ENCODE peak calls at places on chromosomes 3 and 15, in ten cellular contexts. W, K, G, A, C, P, U, F, X and R are unnamed samples.

GRCh38 chr3:107524214-107525100 is 1.7 kb downstream of the BBX start:
- DNase-seq in X (peak; percentile 48), W (peak; percentile 46), G (peak; percentile 49), C (no peak), K (peak; percentile 66), U (peak; percentile 61), P (peak; percentile 6), A (peak; percentile 69), F (no peak), R (peak; percentile 70)

GRCh38 chr3:33278106-33278672 is 947 bp downstream of the FBXL2 start:
- DNase-seq in U (peak; percentile 58), F (no peak), G (no peak), C (no peak), X (peak; percentile 1), K (no peak), P (no peak), W (no peak), A (no peak), R (no peak)

GRCh38 chr15:64681424-64682024 is 93.9 kb downstream of the RBPMS2 start:
- DNase-seq in X (peak; percentile 57), U (peak; percentile 85), W (no peak), K (peak; percentile 71), G (peak; percentile 87), F (no peak), C (no peak), P (peak; percentile 34), A (no peak), R (no peak)

GRCh38 chr3:34783881-34784280 is 855.4 kb upstream of the ARPP21 start:
- DNase-seq in G (no peak), U (no peak), X (peak; percentile 24), W (no peak), P (no peak), A (no peak), C (no peak), K (no peak), F (no peak), R (no peak)

GRCh38 chr15:69996842-69997478 is 100.8 kb downstream of the TLE3 start:
- DNase-seq in P (no peak), A (no peak), W (no peak), C (no peak), F (no peak), X (no peak), U (peak; percentile 40), G (no peak), K (peak; percentile 52), R (no peak)

GRCh38 chr15:99735868-99736267 is 2.6 kb upstream of the LYSMD4 start:
- DNase-seq in X (no peak), K (no peak), C (no peak), U (no peak), P (no peak), G (no peak), F (no peak), A (no peak), W (no peak), R (no peak)

GRCh38 chr3:159824341-159824740 is 164.3 kb upstream of the IL12A start:
- DNase-seq in F (no peak), U (no peak), A (no peak), P (no peak), X (peak; percentile 90), G (peak; percentile 24), K (peak; percentile 70), C (no peak), W (no peak), R (no peak)

GRCh38 chr3:169864270-169864669 is 5.5 kb downstream of the LRRC31 start:
- DNase-seq in K (no peak), C (no peak), A (no peak), W (no peak), F (no peak), P (no peak), G (no peak), X (no peak), U (no peak), R (no peak)

GRCh38 chr3:8842293-8842692 is 72.9 kb upstream of the OXTR start:
- DNase-seq in U (no peak), X (no peak), W (no peak), P (no peak), C (no peak), K (no peak), F (no peak), A (no peak), G (no peak), R (no peak)

GRCh38 chr15:48891229-48891765 is 13.4 kb downstream of the EID1 start:
- DNase-seq in G (no peak), C (no peak), X (no peak), P (no peak), W (no peak), U (no peak), A (no peak), K (no peak), F (no peak), R (no peak)

GRCh38 chr3:45164056-45164455 is 17.9 kb upstream of the CDCP1 start:
- DNase-seq in C (no peak), G (no peak), X (no peak), F (no peak), U (no peak), W (no peak), A (no peak), P (no peak), K (no peak), R (no peak)

GRCh38 chr3:37962906-37963486 is 27.6 kb upstream of the VILL start:
- DNase-seq in A (no peak), W (no peak), C (no peak), X (no peak), P (no peak), U (no peak), F (no peak), G (no peak), K (no peak), R (no peak)

GRCh38 chr3:43894176-43895049 is 203.7 kb downstream of the ABHD5 start:
- DNase-seq in U (no peak), G (peak; percentile 88), P (no peak), K (peak; percentile 64), A (peak; percentile 81), F (peak; percentile 75), W (no peak), X (peak; percentile 41), C (peak; percentile 21), R (no peak)

GRCh38 chr15:99143655-99144610 is 39.1 kb downstream of the SYNM start:
- DNase-seq in G (no peak), K (no peak), C (no peak), P (no peak), U (no peak), A (no peak), W (no peak), X (no peak), F (no peak), R (no peak)

GRCh38 chr3:146646251-146646650 is 41.1 kb upstream of the PLSCR5 start:
- DNase-seq in F (no peak), P (no peak), A (no peak), X (no peak), W (no peak), C (no peak), K (no peak), G (no peak), U (peak; percentile 57), R (no peak)

GRCh38 chr3:126746395-126747177 is 42.5 kb downstream of the CHCHD6 start:
- DNase-seq in P (no peak), A (no peak), G (no peak), F (no peak), U (no peak), W (no peak), K (peak; percentile 70), C (no peak), X (peak; percentile 83), R (no peak)